ENCODE peak calls at places on chromosomes 4 and X, in five cellular contexts. Z, U, B, O and T are unnamed samples.

GRCh38 chr4:7857238-7857701 is 82.4 kb downstream of the AFAP1 start:
- DNase-seq in Z (no peak), U (no peak), B (no peak), O (peak; percentile 27), T (no peak)

GRCh38 chrX:152733261-152733975 is at the start of the genes CSAG1 and MAGEA12:
- DNase-seq in Z (no peak), U (no peak), B (no peak), O (no peak), T (no peak)

GRCh38 chr4:185143596-185143969 is 517 bp downstream of the SLC25A4 start:
- DNase-seq in Z (peak; percentile 86), U (peak; percentile 50), B (peak; percentile 54), O (no peak), T (no peak)

GRCh38 chrX:10190367-10190766 is 33.6 kb downstream of the CLCN4 start:
- DNase-seq in Z (peak; percentile 77), U (peak; percentile 61), B (peak; percentile 26), O (peak; percentile 50), T (no peak)

GRCh38 chr4:185830263-185830994 is 18.4 kb upstream of the SORBS2 start:
- DNase-seq in Z (no peak), U (no peak), B (peak; percentile 48), O (no peak), T (no peak)

GRCh38 chrX:51893931-51894696 is 691 bp downstream of the MAGED1 start:
- DNase-seq in Z (peak; percentile 63), U (peak; percentile 60), B (peak; percentile 54), O (no peak), T (no peak)

GRCh38 chr4:118811008-118811764 is 24.7 kb downstream of the SEC24D start:
- DNase-seq in Z (no peak), U (no peak), B (no peak), O (no peak), T (peak; percentile 27)

GRCh38 chr4:89295415-89295927 is 12.1 kb downstream of the GPRIN3 start:
- DNase-seq in Z (no peak), U (no peak), B (no peak), O (no peak), T (no peak)

GRCh38 chr4:4854649-4855292 is 4.7 kb upstream of the MSX1 start:
- DNase-seq in Z (no peak), U (no peak), B (no peak), O (no peak), T (no peak)

GRCh38 chr4:74125072-74125471 is 26.1 kb upstream of the CXCL2 start:
- DNase-seq in Z (no peak), U (no peak), B (no peak), O (no peak), T (no peak)

GRCh38 chrX:47373198-47373597 is 2.8 kb downstream of the ZNF157 start:
- DNase-seq in Z (no peak), U (no peak), B (no peak), O (no peak), T (no peak)

GRCh38 chr4:64533159-64533558 is 123.9 kb upstream of the TECRL start:
- DNase-seq in Z (no peak), U (no peak), B (no peak), O (no peak), T (no peak)

GRCh38 chr4:172515266-172515879 is 653.2 kb upstream of the GALNT7 start:
- DNase-seq in Z (no peak), U (peak; percentile 1), B (no peak), O (no peak), T (no peak)

GRCh38 chrX:153600032-153600373 is 1.1 kb upstream of the CCNQ start:
- DNase-seq in Z (no peak), U (no peak), B (no peak), O (no peak), T (no peak)

GRCh38 chr4:55947254-55947882 is 1.4 kb upstream of the CEP135 start:
- DNase-seq in Z (no peak), U (no peak), B (no peak), O (no peak), T (no peak)
- H3K4me3 ChIP-seq in Z (peak overlapping the region; percentile 61), U (no peak overlapping the region), B (no peak overlapping the region), O (peak overlapping the region; percentile 89), T (peak overlapping the region; percentile 11)

GRCh38 chrX:3522016-3522690 is 175.7 kb upstream of the MXRA5 start:
- DNase-seq in Z (no peak), U (no peak), B (no peak), O (no peak), T (no peak)

GRCh38 chrX:3526749-3527148 is 180.3 kb upstream of the MXRA5 start:
- DNase-seq in Z (no peak), U (no peak), B (no peak), O (no peak), T (no peak)

GRCh38 chrX:3527166-3527565 is 180.7 kb upstream of the MXRA5 start:
- DNase-seq in Z (no peak), U (no peak), B (no peak), O (no peak), T (no peak)

GRCh38 chrX:3527811-3528210 is 181.4 kb upstream of the MXRA5 start:
- DNase-seq in Z (no peak), U (no peak), B (no peak), O (no peak), T (no peak)

GRCh38 chrX:3526084-3526483 is 179.6 kb upstream of the MXRA5 start:
- DNase-seq in Z (no peak), U (no peak), B (no peak), O (no peak), T (no peak)
- TF ChIP-seq CTCF in Z (no peak), U (no peak), B (no peak), O (no peak), T (no peak)

GRCh38 chr4:54942735-54943134 is 182.7 kb downstream of the KDR start:
- DNase-seq in Z (no peak), U (no peak), B (no peak), O (no peak), T (no peak)
- H3K4me3 ChIP-seq in Z (no peak overlapping the region), U (no peak overlapping the region), B (no peak overlapping the region), O (no peak overlapping the region), T (no peak overlapping the region)

GRCh38 chrX:30215357-30215843 is at the start of gene MAGEB2:
- DNase-seq in Z (no peak), U (no peak), B (no peak), O (no peak), T (no peak)
- TF ChIP-seq CTCF in Z (no peak), U (no peak), B (no peak), O (no peak), T (no peak)

DNA sequence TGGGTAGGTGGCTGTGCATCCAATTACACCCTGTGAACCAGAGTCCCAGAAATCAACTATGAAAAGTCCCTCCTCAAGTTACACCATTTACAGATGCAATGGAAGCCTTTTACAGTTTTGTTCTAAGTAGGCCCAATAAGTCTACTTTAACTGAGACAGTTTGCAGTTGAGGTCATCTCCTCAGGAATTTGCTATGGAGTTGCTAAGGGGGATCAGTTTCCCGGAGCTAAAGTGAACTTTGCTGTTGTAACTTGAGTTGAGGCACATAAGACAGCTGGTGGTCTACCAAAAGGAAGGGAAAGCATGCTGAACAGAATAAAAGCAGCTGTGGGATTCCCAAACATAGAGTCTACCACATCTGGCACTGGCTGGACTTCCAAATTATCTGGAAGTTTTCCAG is 121.5 kb upstream of the STK26 start:
- DNase-seq in Z (no peak), U (no peak), B (no peak), O (no peak), T (no peak)
- H3K4me3 ChIP-seq in Z (no peak overlapping the region), U (no peak overlapping the region), B (no peak overlapping the region), O (no peak overlapping the region), T (no peak overlapping the region)

DNA sequence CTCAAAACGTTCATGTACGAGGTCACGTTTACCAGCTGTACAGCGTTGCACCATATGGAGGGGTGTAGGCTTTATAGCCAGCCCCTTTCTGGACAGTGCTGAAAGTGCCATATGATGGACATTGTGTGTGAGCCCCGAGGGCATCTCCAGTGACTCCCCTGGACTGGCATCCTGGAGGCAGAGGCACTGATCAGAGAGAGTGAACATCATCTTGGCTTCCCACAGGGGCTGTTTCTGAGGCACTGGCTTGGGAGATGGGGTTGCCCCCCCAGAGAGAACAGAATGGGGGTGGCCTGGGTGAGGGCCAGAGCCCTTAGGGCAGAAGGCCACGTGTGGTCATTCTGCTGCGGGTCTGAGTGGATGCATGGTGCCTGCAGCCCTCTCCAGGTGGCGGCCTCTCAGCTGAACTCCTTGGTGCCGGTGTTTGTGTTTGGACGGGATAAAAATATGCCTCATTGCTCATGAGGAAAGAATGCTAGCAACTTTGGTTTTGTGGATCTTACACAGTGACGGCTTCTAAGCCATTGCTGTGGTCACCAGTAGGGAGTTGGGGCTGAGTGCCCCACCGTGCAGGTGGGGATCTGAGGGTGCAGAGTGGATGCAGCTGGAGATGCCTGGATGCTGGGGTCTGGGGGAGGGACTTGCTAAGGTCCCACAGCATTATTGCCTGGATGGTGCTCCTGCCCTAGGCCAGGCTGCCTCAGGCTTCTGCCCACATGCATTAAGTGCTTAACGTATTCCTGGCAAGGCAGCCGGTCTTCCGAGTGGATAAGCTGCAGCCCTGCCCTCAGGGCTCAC is 3.4 kb downstream of the WFS1 start:
- DNase-seq in Z (peak; percentile 75), U (peak; percentile 63), B (no peak), O (no peak), T (peak; percentile 74)
- TF ChIP-seq CTCF in Z (no peak), U (no peak), B (no peak), O (no peak), T (no peak)

GRCh38 chrX:41265615-41266014 is 68.3 kb upstream of the DDX3X start:
- DNase-seq in Z (peak; percentile 76), U (no peak), B (no peak), O (peak; percentile 6), T (peak; percentile 51)
- H3K4me3 ChIP-seq in Z (peak overlapping the region; percentile 34), U (no peak overlapping the region), B (no peak overlapping the region), O (peak overlapping the region; percentile 33), T (peak overlapping the region; percentile 7)

DNA sequence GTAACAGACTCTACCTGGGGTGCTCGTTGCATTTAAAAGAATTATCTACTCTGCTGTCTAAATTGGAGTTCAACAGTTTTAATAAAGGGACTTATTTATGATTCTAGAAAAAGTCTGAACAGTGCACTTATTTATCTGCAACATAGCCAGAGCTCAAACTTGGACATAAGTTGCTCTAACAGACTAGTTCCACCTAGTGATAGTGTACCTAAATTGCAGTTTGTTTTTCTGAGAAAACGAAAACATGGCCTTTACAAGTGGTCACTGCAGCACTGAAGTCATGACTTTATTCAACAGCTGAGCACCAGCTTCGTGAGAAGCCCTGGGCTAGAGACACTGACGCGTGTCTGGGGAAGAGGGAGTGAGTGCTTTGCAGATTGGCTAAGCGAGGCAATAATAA is 77.3 kb upstream of the IGSF1 start:
- DNase-seq in Z (no peak), U (peak; percentile 20), B (no peak), O (no peak), T (no peak)
- TF ChIP-seq CTCF in Z (no peak), U (peak; percentile 33), B (peak; percentile 58), O (no peak), T (no peak)

GRCh38 chrX:11531226-11531625 is 134.5 kb downstream of the ARHGAP6 start:
- DNase-seq in Z (no peak), U (peak; percentile 16), B (no peak), O (no peak), T (no peak)
- H3K4me3 ChIP-seq in Z (no peak overlapping the region), U (no peak overlapping the region), B (no peak overlapping the region), O (no peak overlapping the region), T (no peak overlapping the region)